ENCODE peak calls at places on chromosomes 4 and X, in four cellular contexts. P is HS-5; T is NCI-H1105; I is stimulated activated CD4-positive, alpha-beta T cell treated with anti-CD3 and anti-CD28 coated beads, Interleukin-1b, Interleukin-23, amount 100 ng/mL, for 48 hours. N is an unnamed sample.

GRCh38 chrX:125004799-125005198 is 314.9 kb upstream of the TEX13C start:
- DNase-seq in I (no peak), P (no peak), T (no peak), N (no peak)

GRCh38 chrX:136168929-136169735 is 21.8 kb downstream of the FHL1 start:
- DNase-seq in P (peak; percentile 56), I (no peak), T (peak; percentile 44), N (no peak)

GRCh38 chr4:128782076-128782715 is 27.3 kb upstream of the JADE1 start:
- DNase-seq in T (no peak), P (no peak), I (peak; percentile 32), N (no peak)

GRCh38 chrX:906586-906985 is 276.0 kb downstream of the SHOX start:
- DNase-seq in I (no peak), T (no peak), P (no peak), N (no peak)

GRCh38 chr4:146243141-146243882 is 29.0 kb downstream of the REELD1 start:
- DNase-seq in I (peak; percentile 81), T (no peak), P (no peak), N (no peak)

GRCh38 chr4:174714393-174715211 is 114.4 kb downstream of the GLRA3 start:
- DNase-seq in T (no peak), P (peak; percentile 20), I (no peak), N (no peak)

GRCh38 chr4:6106156-6106555 is 87.9 kb upstream of the C4orf50 start:
- DNase-seq in P (no peak), I (no peak), T (no peak), N (no peak)

GRCh38 chrX:78592030-78592429 is 67.1 kb downstream of the RTL3 start:
- DNase-seq in T (no peak), I (no peak), P (no peak), N (no peak)

GRCh38 chrX:107700317-107700774 is 72.0 kb downstream of the PRPS1 start:
- DNase-seq in T (no peak), P (no peak), I (no peak), N (no peak)

GRCh38 chr4:2482693-2483092 is 13.8 kb downstream of the RNF4 start:
- DNase-seq in T (no peak), P (no peak), I (no peak), N (no peak)

N was measured in vagina.